ENCODE peak calls at places on chromosome 7, in nine cellular contexts. C, P, A, Q, Z, E, U, X and B are unnamed samples. For H3K9me3 and H3K4me1, the result is how much of the 10 kb centered on the place peaks cover.

GRCh38 chr7:108102913-108103312 is 27.2 kb downstream of the LAMB4 start:
- DNase-seq in X (no peak), P (no peak), A (no peak), Z (no peak), E (no peak), Q (no peak), U (no peak), C (no peak), B (no peak)

GRCh38 chr7:136923111-136923510 is 54.7 kb downstream of the CHRM2 start:
- DNase-seq in U (no peak), C (peak), Q (no peak), E (peak), Z (no peak), X (no peak), A (no peak), P (no peak), B (no peak)

GRCh38 chr7:115471891-115472290 is 550.0 kb downstream of the MDFIC start:
- DNase-seq in Z (no peak), P (no peak), A (no peak), Q (no peak), C (peak), E (no peak), X (no peak), U (no peak), B (no peak)

GRCh38 chr7:123918309-123918708 is 6.7 kb upstream of the SPAM1 start:
- DNase-seq in A (no peak), Z (no peak), C (no peak), E (no peak), Q (no peak), X (no peak), P (no peak), U (no peak), B (no peak)

GRCh38 chr7:41967156-41967555 is 264.3 kb upstream of the INHBA start:
- DNase-seq in U (no peak), E (peak), C (peak), Z (no peak), X (no peak), A (no peak), P (no peak), Q (no peak), B (no peak)

GRCh38 chr7:849145-849544 is 16.9 kb downstream of the SUN1 start:
- DNase-seq in P (no peak), C (no peak), E (no peak), U (no peak), Q (no peak), X (no peak), A (no peak), Z (no peak), B (no peak)

GRCh38 chr7:17239683-17240521 is 58.5 kb upstream of the AHR start:
- DNase-seq in X (no peak), Z (no peak), E (peak), Q (no peak), C (peak), P (no peak), U (no peak), A (no peak), B (no peak)

GRCh38 chr7:130649004-130649790 is 19.4 kb downstream of the COPG2 start:
- DNase-seq in A (no peak), E (no peak), Z (no peak), X (no peak), C (peak), Q (no peak), U (no peak), P (no peak), B (no peak)

GRCh38 chr7:79398145-79398749 is 55.2 kb downstream of the MAGI2 start:
- DNase-seq in C (no peak), X (no peak), Z (no peak), Q (no peak), A (no peak), P (no peak), U (no peak), E (no peak), B (no peak)

GRCh38 chr7:917255-918117 is 37.0 kb downstream of the ADAP1 start:
- DNase-seq in Q (no peak), E (no peak), X (no peak), P (no peak), C (no peak), U (no peak), Z (peak), A (peak), B (peak)

GRCh38 chr7:75756340-75757297 is 15.4 kb downstream of the CCL26 start:
- DNase-seq in C (peak), X (no peak), Q (peak), U (no peak), A (no peak), Z (no peak), E (peak), P (no peak), B (no peak)

GRCh38 chr7:34869016-34869415 is 168.3 kb downstream of the DPY19L1 start:
- DNase-seq in Q (no peak), P (no peak), E (no peak), C (no peak), Z (no peak), A (no peak), X (no peak), U (no peak), B (no peak)

GRCh38 chr7:132393789-132394261 is 182.4 kb downstream of the PLXNA4 start:
- DNase-seq in U (no peak), X (peak), C (peak), Q (peak), P (peak), A (no peak), Z (peak), E (no peak), B (peak)

GRCh38 chr7:6513541-6513940 is 37.7 kb downstream of the GRID2IP start:
- DNase-seq in Q (no peak), C (no peak), U (no peak), E (no peak), P (no peak), A (no peak), Z (no peak), X (no peak), B (no peak)

GRCh38 chr7:154996101-154996500 is 6.8 kb downstream of the PAXIP1 start:
- DNase-seq in P (no peak), X (no peak), U (no peak), Q (no peak), Z (no peak), A (no peak), C (no peak), E (no peak), B (no peak)

GRCh38 chr7:11232462-11232861 is 258.8 kb downstream of the PHF14 start:
- DNase-seq in P (no peak), U (no peak), C (peak), X (no peak), E (peak), Q (no peak), A (no peak), Z (no peak), B (no peak)

GRCh38 chr7:119102294-119102693 is 877.8 kb downstream of the ANKRD7 start:
- DNase-seq in A (no peak), C (no peak), Z (no peak), X (no peak), U (no peak), E (no peak), P (no peak), Q (no peak), B (no peak)

GRCh38 chr7:128166603-128167315 is 74.3 kb upstream of the LEP start:
- DNase-seq in X (no peak), A (no peak), Z (peak), E (no peak), Q (no peak), P (no peak), C (peak), U (no peak), B (peak)

GRCh38 chr7:79353720-79354468 is 99.6 kb downstream of the MAGI2 start:
- DNase-seq in A (no peak), X (no peak), P (no peak), U (no peak), Z (no peak), E (no peak), C (no peak), Q (no peak), B (no peak)

GRCh38 chr7:105131890-105132289 is 117.9 kb downstream of the KMT2E start:
- DNase-seq in Z (no peak), C (no peak), P (no peak), X (no peak), A (no peak), Q (no peak), E (no peak), U (no peak), B (no peak)

GRCh38 chr7:47757946-47758371 is 176.0 kb upstream of the TNS3 start:
- DNase-seq in P (peak), X (peak), E (no peak), C (peak), Z (peak), U (no peak), Q (peak), A (peak), B (peak)

GRCh38 chr7:128827971-128828711 is 2.1 kb upstream of the FLNC start:
- DNase-seq in Z (no peak), P (peak), E (peak), U (no peak), A (no peak), X (peak), Q (no peak), C (peak), B (no peak)

GRCh38 chr7:80826520-80827237 is 92.2 kb downstream of the SEMA3C start:
- DNase-seq in Z (no peak), U (no peak), P (no peak), C (peak), A (no peak), Q (no peak), X (no peak), E (peak), B (no peak)

GRCh38 chr7:132251327-132251659 is 325.0 kb downstream of the PLXNA4 start:
- DNase-seq in C (peak), X (peak), U (peak), P (peak), Z (peak), A (peak), Q (peak), E (peak), B (peak)

GRCh38 chr7:103423467-103424179 is 22.4 kb downstream of the SLC26A5 start:
- DNase-seq in Z (no peak), P (no peak), Q (no peak), X (no peak), E (no peak), U (no peak), A (no peak), C (no peak), B (no peak)

GRCh38 chr7:20895563-20895962 is 108.9 kb upstream of the SP8 start:
- DNase-seq in A (no peak), P (no peak), Q (no peak), Z (no peak), X (no peak), U (no peak), C (peak), E (peak), B (no peak)

GRCh38 chr7:156282816-156283215 is 357.8 kb upstream of the RNF32 start:
- DNase-seq in A (no peak), C (no peak), U (no peak), X (no peak), P (no peak), E (no peak), Q (no peak), Z (no peak), B (no peak)

GRCh38 chr7:55432937-55433784 is 68.0 kb downstream of the LANCL2 start:
- DNase-seq in Q (no peak), X (no peak), A (no peak), C (peak), P (no peak), E (peak), U (no peak), Z (no peak), B (no peak)

GRCh38 chr7:82430518-82431465 is 12.8 kb downstream of the CACNA2D1 start:
- DNase-seq in Z (no peak), U (no peak), C (peak), P (no peak), Q (no peak), E (no peak), A (no peak), X (no peak), B (no peak)

GRCh38 chr7:133529861-133530260 is 277.0 kb downstream of the EXOC4 start:
- DNase-seq in Z (no peak), A (no peak), Q (no peak), U (no peak), E (no peak), X (no peak), P (no peak), C (no peak), B (no peak)
- TF ChIP-seq CTCF in Z (no peak), A (no peak), Q (no peak), U (no peak), E (peak), X (no peak), P (no peak), C (no peak), B (no peak)

GRCh38 chr7:157795199-157795598 is 458.4 kb downstream of the DNAJB6 start:
- DNase-seq in X (no peak), A (no peak), Z (peak), U (no peak), Q (no peak), C (no peak), P (no peak), E (no peak), B (no peak)
- H3K9me3 ChIP-seq in X (under half), A (under half), Z (under half), U (under half), Q (under half), C (under half), P (under half), E (under half), B (under half)

GRCh38 chr7:149870274-149870673 is 3.5 kb upstream of the ATP6V0E2 start:
- DNase-seq in P (no peak), Z (no peak), C (no peak), X (no peak), A (no peak), U (no peak), E (no peak), Q (no peak), B (no peak)
- H3K4me1 ChIP-seq in P (half or more), Z (under half), C (under half), X (under half), A (under half), U (under half), E (under half), Q (under half), B (under half)

DNA sequence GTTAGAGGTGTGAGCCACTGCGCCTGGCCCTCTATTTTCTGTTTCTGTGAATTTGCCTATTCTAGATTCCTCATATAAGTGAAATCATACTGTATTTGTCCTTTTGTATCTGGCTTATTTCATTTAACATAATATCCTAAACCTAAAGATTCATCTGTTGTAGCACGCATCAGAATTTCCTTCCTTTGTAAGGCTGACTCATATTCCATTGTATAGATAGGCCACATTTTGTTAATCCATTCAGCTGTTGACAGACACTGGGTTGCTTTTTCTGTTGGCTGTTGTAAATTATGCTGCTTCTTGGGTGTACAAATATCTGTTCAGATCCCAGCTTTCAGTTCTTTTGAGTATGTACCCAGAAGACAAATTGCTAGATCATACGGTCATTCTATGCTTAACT is 28.8 kb upstream of the CUL1 start:
- DNase-seq in C (no peak), Q (no peak), A (no peak), E (no peak), Z (no peak), P (no peak), X (no peak), U (no peak), B (no peak)
- TF ChIP-seq CTCF in C (no peak), Q (no peak), A (no peak), E (no peak), Z (no peak), P (no peak), X (no peak), U (no peak), B (no peak)

DNA sequence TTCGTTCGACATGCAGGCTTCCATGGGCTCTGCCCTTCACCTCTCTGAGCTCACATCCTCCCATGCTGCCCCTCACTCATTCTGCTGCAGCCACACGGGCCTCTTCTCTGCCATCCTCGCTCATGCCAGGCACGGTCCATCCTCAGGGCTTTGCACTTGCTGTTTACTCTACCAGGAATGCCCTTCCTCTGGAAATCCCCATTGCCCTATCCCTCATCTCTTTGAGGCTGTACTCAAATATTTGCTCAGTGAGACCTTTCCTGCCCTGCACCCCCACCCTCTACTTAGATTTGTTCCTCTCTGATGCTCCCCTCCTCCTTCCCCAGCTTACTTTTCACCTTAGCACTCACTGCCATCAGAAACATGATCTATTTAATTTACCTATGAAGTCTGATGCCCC is 107.0 kb upstream of the ZNF716 start:
- DNase-seq in Z (no peak), P (no peak), U (no peak), E (no peak), C (no peak), Q (no peak), X (no peak), A (no peak), B (no peak)
- H3K9me3 ChIP-seq in Z (under half), P (under half), U (under half), E (under half), C (under half), Q (half or more), X (under half), A (under half), B (under half)

DNA sequence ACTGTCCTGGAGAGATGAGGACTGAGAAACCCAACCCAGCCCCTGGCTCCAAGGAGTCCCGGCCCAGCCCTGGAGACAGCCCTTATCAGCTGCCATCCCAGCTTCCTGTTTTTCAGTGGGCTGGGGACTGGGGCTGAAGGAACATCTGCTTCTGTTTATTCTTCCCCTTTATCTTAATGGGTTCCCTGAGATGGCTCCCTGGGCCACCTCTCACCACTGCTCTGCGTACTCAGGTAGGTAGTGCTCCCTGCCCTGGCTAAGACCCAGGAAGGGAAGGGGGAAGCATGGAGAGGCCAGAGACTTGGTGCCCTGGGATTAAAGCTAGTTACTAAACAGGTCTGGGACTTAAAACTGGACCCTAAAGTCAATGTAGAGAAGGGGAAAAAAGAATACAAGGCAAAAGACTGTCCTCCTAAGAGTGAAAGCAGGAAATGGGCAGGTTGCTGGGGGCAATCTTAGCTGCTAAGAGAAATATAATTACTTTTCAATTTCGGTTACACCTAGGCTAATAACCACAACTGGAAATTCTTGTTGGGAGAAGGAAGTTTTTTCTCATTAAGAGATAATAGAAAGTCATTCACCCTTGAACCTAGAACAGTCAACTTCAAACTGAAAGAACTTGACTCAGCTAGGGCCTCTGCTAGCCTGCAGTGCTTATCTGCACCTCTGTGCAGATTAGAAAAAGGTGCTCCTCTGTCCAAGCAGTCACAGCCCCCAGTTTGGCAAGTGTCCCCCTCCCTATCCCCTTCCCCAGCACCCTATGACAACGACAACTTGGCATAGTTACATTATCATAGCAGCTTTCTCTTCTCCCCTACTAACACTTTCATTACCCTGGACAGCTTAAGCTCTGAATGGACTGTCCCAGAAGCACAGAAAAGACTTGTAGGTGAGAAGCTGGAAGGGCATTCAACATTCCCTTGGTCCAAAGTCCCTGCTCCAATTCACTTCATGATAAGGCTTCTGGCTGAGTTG is 65.6 kb upstream of the KDM7A start:
- DNase-seq in Z (no peak), E (no peak), A (peak), C (no peak), U (peak), X (no peak), Q (peak), P (peak), B (no peak)
- H3K4me1 ChIP-seq in Z (under half), E (under half), A (under half), C (under half), U (under half), X (under half), Q (under half), P (under half), B (under half)

GRCh38 chr7:97118306-97118917 is 914 bp downstream of the SDHAF3 start:
- DNase-seq in E (no peak), U (no peak), X (no peak), Q (no peak), Z (no peak), C (no peak), A (no peak), P (no peak), B (no peak)
- TF ChIP-seq CTCF in E (no peak), U (no peak), X (no peak), Q (no peak), Z (no peak), C (no peak), A (no peak), P (no peak), B (no peak)